ENCODE peak calls at places on chromosomes 7 and 10, in five cellular contexts. Q is H9, X is mesenchymal stem cell, V is trophoblast cell, O is H1. R is an unnamed sample.
A peak's percentile ranks its signal among the peaks of the same experiment; 100 is the strongest.

GRCh38 chr10:122141821-122142651 is 129.1 kb upstream of the BTBD16 start:
- DNase-seq in X (peak; percentile 43), V (no peak), O (no peak), Q (no peak), R (no peak)

GRCh38 chr7:38211940-38212339 is 33.9 kb downstream of the STARD3NL start:
- DNase-seq in Q (no peak), O (no peak), X (peak; percentile 17), V (no peak), R (no peak)

GRCh38 chr10:86950349-86950748 is 7.1 kb downstream of the MMRN2 start:
- DNase-seq in O (no peak), Q (peak; percentile 27), V (no peak), X (no peak), R (no peak)

GRCh38 chr10:80596391-80597257 is 58.9 kb downstream of the SH2D4B start:
- DNase-seq in X (peak; percentile 42), V (peak; percentile 35), O (peak; percentile 63), Q (peak; percentile 66), R (peak; percentile 26)

GRCh38 chr10:47311193-47311899 is 10.9 kb upstream of the GDF2 start:
- DNase-seq in V (no peak), O (no peak), X (no peak), Q (no peak), R (no peak)

GRCh38 chr7:29415215-29415614 is 148.4 kb upstream of the PRR15 start:
- DNase-seq in Q (no peak), X (no peak), O (no peak), V (no peak), R (no peak)

GRCh38 chr10:124743188-124744046 is 761 bp downstream of the FAM53B start:
- DNase-seq in Q (no peak), V (peak; percentile 81), X (peak; percentile 58), O (peak; percentile 71), R (peak; percentile 35)

GRCh38 chr10:77409697-77410471 is 227.7 kb downstream of the KCNMA1 start:
- DNase-seq in V (no peak), Q (no peak), O (no peak), X (no peak), R (no peak)

GRCh38 chr7:26284995-26285632 is 6.5 kb upstream of the SNX10 start:
- DNase-seq in Q (no peak), X (no peak), O (no peak), V (peak; percentile 73), R (no peak)

GRCh38 chr10:28570598-28570997 is 37.7 kb downstream of the WAC start:
- DNase-seq in O (no peak), V (no peak), X (no peak), Q (no peak), R (no peak)

GRCh38 chr7:75875113-75876080 is 3.4 kb upstream of the RHBDD2 start:
- DNase-seq in X (no peak), V (no peak), Q (no peak), O (no peak), R (no peak)
- H2BK12ac ChIP-seq in X (peak overlapping the region; percentile 18), V (no peak overlapping the region), Q (no peak overlapping the region), O (no peak overlapping the region), R (no peak overlapping the region)

GRCh38 chr10:581776-582330 is 107.6 kb downstream of the DIP2C start:
- DNase-seq in V (no peak), O (no peak), Q (no peak), X (no peak), R (no peak)
- H3K14ac ChIP-seq in V (no peak overlapping the region), O (no peak overlapping the region), Q (no peak overlapping the region), X (no peak overlapping the region), R (no peak overlapping the region)

GRCh38 chr7:144820557-144820956 is 15.3 kb downstream of the TPK1 start:
- DNase-seq in V (no peak), O (no peak), Q (no peak), X (no peak), R (no peak)
- H2BK12ac ChIP-seq in V (no peak overlapping the region), O (no peak overlapping the region), Q (no peak overlapping the region), X (no peak overlapping the region), R (no peak overlapping the region)

GRCh38 chr10:24908793-24909423 is 43.5 kb downstream of the PRTFDC1 start:
- DNase-seq in O (no peak), V (no peak), Q (no peak), X (peak; percentile 82), R (no peak)
- H3K14ac ChIP-seq in O (no peak overlapping the region), V (no peak overlapping the region), Q (no peak overlapping the region), X (no peak overlapping the region), R (no peak overlapping the region)

GRCh38 chr10:1663226-1663625 is 74.1 kb downstream of the ADARB2 start:
- DNase-seq in Q (no peak), O (no peak), X (no peak), V (no peak), R (no peak)

GRCh38 chr10:1666147-1666546 is 71.2 kb downstream of the ADARB2 start:
- DNase-seq in Q (no peak), X (no peak), O (no peak), V (no peak), R (no peak)

GRCh38 chr10:1665262-1665661 is 72.1 kb downstream of the ADARB2 start:
- DNase-seq in Q (no peak), V (no peak), O (no peak), X (no peak), R (no peak)

GRCh38 chr10:1665681-1666080 is 71.6 kb downstream of the ADARB2 start:
- DNase-seq in Q (no peak), V (no peak), O (no peak), X (no peak), R (no peak)

GRCh38 chr10:1664565-1664964 is 72.8 kb downstream of the ADARB2 start:
- DNase-seq in O (no peak), V (no peak), X (no peak), Q (no peak), R (no peak)
- H2BK12ac ChIP-seq in O (no peak overlapping the region), V (no peak overlapping the region), X (no peak overlapping the region), Q (no peak overlapping the region), R (no peak overlapping the region)

DNA sequence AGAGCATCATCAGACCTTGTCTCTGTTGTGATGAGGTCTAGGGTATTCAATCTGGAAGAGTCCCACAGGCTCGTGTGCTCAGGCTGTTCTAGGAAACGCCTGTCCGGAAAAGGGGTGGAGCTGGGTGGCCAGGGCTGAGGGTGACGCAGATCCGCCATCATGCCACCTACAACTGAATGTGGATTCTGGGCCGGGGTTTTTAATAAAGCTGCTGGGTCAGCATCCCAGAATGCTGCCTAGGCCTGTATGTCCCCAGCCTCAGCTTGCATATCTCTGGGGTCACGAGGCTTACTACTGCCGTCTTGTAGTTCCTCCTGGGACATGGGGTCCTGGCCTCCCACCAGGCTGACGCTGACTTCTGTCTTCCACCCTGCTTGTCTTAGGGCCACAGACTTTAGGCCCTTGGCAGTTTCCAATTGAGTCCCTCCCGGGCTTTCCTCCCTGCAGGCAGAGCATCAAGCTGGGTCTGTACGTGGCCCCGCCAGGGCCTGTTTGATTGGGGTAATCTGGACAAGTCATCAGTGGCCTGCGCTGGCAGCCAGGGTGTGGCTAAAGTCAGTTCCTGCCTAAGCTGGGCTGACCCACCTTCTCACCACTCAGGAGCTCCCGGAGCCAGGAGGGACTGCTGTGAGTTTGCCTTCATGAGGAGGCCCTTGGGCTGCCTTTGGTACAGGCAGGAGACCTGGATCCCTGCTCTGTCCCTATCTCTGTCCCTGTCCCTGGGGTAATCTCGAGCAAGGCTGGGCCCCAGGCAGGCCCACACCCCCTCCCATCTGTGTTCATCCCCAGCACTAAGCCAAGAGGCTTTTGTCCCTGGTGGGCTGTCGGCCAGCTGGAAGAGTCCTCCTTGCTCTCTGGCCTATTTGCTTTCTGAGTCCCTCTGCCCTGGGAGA is 79.9 kb downstream of the ZMIZ1 start:
- DNase-seq in Q (no peak), X (peak; percentile 30), O (no peak), V (no peak), R (no peak)
- H3K14ac ChIP-seq in Q (no peak overlapping the region), X (peak overlapping the region; percentile 31), O (no peak overlapping the region), V (no peak overlapping the region), R (no peak overlapping the region)

GRCh38 chr7:153604-154003 is 38.8 kb upstream of the FAM20C start:
- DNase-seq in O (no peak), Q (no peak), X (no peak), V (no peak), R (no peak)
- H2BK12ac ChIP-seq in O (peak overlapping the region; percentile 39), Q (no peak overlapping the region), X (no peak overlapping the region), V (no peak overlapping the region), R (no peak overlapping the region)

DNA sequence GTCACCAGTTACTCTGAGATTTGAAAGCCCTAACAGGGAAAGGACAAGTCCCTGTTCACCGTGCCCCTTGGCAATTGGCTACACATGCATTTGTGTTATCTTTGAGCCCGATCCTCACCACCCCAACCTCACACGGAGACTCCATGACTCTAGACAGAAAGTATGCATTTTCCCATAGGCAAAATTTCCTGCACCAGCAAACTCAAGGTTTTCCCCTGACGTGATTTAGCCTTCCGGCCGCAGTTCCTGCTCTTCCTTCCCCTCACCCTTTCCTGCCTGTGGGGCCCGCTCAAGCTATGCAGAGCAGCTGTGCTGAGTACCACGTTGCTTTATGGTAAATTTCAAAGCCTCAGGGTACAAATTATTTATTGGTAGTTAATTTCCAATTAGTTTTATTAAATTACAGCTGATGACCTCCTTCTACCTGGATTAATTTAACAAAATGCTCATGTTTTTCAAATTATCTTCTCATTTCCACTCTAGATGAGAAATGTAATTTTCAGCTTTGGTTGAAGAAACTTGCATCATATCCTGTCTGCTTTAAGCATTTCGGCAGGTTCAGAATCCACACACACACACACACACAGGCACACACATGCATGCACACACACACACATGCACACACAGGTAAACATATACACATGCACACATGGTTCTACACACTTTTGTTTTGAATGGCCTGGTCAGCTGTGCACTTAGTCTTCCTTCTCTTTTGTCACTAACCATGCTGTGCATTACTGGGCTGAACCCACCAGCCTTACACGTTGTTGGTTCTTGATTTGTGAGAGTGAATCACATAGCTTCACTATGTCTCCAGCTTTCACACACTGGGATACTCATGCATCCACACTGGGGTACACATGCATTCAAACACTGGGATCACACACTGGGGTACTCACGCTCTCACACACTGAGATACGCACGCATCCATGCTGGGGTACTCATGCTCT is 283.1 kb upstream of the PITRM1 start:
- DNase-seq in Q (no peak), V (peak; percentile 85), X (peak; percentile 93), O (no peak), R (no peak)
- H3K14ac ChIP-seq in Q (no peak overlapping the region), V (peak overlapping the region; percentile 66), X (peak overlapping the region; percentile 66), O (no peak overlapping the region), R (no peak overlapping the region)

DNA sequence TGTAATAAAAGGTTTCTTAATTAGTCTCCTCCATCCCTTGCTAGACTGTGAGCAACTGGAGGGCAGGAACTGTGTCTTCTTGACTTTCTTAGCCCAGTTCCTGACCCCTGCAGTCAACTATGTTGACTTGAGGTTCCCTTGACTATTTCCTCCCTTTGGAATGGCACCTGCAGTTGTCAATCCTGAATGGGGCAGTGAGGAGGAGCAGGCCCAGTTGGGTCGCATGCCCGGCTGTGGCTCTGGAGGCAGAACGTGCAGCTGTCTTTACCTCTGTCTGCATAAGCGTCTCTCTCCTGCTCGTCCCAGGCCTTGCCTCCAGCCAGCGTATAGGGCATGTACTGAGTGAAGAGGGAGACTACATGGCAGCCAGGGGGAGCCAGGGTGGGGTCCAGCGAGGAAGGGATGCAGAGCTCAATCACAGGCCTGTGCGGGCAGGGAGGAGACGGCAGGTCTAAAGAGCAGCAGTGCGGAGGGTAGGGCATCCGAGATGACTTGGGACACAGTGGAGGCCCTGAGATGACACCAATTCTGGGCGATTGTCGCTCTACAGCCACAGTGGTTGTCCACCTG is 26.8 kb downstream of the PYROXD2 start:
- DNase-seq in V (no peak), X (no peak), O (peak; percentile 51), Q (peak; percentile 68), R (no peak)
- H2BK12ac ChIP-seq in V (no peak overlapping the region), X (no peak overlapping the region), O (no peak overlapping the region), Q (no peak overlapping the region), R (no peak overlapping the region)